ENCODE peak calls at places on chromosomes 13 and 19, in seven cellular contexts. One of them, this sample, is unnamed.

GRCh38 chr19:30556230-30556711 is 184.1 kb downstream of the ZNF536 start:
- DNase-seq in HCT116: no peak
- DNase-seq in HepG2: no peak
- DNase-seq in K562: no peak
- DNase-seq in H1: no peak
- DNase-seq in GM12878: no peak
- DNase-seq in WTC11: peak
- DNase-seq in this sample: peak

GRCh38 chr13:43387880-43388279 is 364.5 kb downstream of the DNAJC15 start:
- DNase-seq in GM12878: no peak
- DNase-seq in H1: no peak
- DNase-seq in HCT116: no peak
- DNase-seq in K562: no peak
- DNase-seq in HepG2: no peak
- DNase-seq in WTC11: no peak
- DNase-seq in this sample: no peak

GRCh38 chr19:7506385-7507328 is 9.2 kb upstream of the ZNF358 start:
- DNase-seq in K562: peak
- DNase-seq in HepG2: peak
- DNase-seq in H1: peak
- DNase-seq in HCT116: peak
- DNase-seq in WTC11: peak
- DNase-seq in GM12878: no peak
- DNase-seq in this sample: peak

GRCh38 chr19:39916851-39917396 is 17.5 kb downstream of the FCGBP start:
- DNase-seq in WTC11: no peak
- DNase-seq in H1: no peak
- DNase-seq in HepG2: no peak
- DNase-seq in HCT116: no peak
- DNase-seq in K562: no peak
- DNase-seq in GM12878: no peak
- DNase-seq in this sample: no peak

GRCh38 chr13:73547239-73547638 is 488.4 kb downstream of the KLF5 start:
- DNase-seq in GM12878: no peak
- DNase-seq in WTC11: no peak
- DNase-seq in HepG2: no peak
- DNase-seq in HCT116: no peak
- DNase-seq in H1: no peak
- DNase-seq in K562: no peak
- DNase-seq in this sample: no peak

GRCh38 chr19:17441241-17442135 is 7.0 kb downstream of the TMEM221 start:
- DNase-seq in HepG2: peak
- DNase-seq in K562: peak
- DNase-seq in H1: no peak
- DNase-seq in WTC11: peak
- DNase-seq in GM12878: no peak
- DNase-seq in HCT116: no peak
- DNase-seq in this sample: peak

GRCh38 chr19:53553865-53554791 is 16.2 kb downstream of the ZNF331 start:
- DNase-seq in WTC11: peak
- DNase-seq in HepG2: no peak
- DNase-seq in K562: no peak
- DNase-seq in HCT116: no peak
- DNase-seq in H1: no peak
- DNase-seq in GM12878: peak
- DNase-seq in this sample: no peak

GRCh38 chr13:75271851-75272250 is 210.1 kb downstream of the TBC1D4 start:
- DNase-seq in GM12878: no peak
- DNase-seq in HCT116: no peak
- DNase-seq in HepG2: no peak
- DNase-seq in K562: no peak
- DNase-seq in WTC11: no peak
- DNase-seq in H1: no peak
- DNase-seq in this sample: no peak

GRCh38 chr13:106619688-106620555 is 52.0 kb upstream of the ARGLU1 start:
- DNase-seq in K562: peak
- DNase-seq in GM12878: peak
- DNase-seq in HCT116: peak
- DNase-seq in WTC11: peak
- DNase-seq in H1: peak
- DNase-seq in HepG2: peak
- DNase-seq in this sample: peak

GRCh38 chr13:45370922-45371406 is 30.0 kb upstream of the TPT1 start:
- DNase-seq in WTC11: peak
- DNase-seq in HepG2: no peak
- DNase-seq in H1: peak
- DNase-seq in K562: peak
- DNase-seq in GM12878: no peak
- DNase-seq in HCT116: no peak
- DNase-seq in this sample: peak

GRCh38 chr19:46159418-46159817 is 11.4 kb downstream of the IGFL2 start:
- DNase-seq in GM12878: no peak
- DNase-seq in K562: no peak
- DNase-seq in HCT116: no peak
- DNase-seq in HepG2: no peak
- DNase-seq in H1: no peak
- DNase-seq in WTC11: no peak
- DNase-seq in this sample: no peak

GRCh38 chr13:78022164-78022877 is 103.7 kb upstream of the EDNRB start:
- DNase-seq in GM12878: peak
- DNase-seq in WTC11: no peak
- DNase-seq in HCT116: no peak
- DNase-seq in K562: no peak
- DNase-seq in HepG2: no peak
- DNase-seq in H1: no peak
- DNase-seq in this sample: no peak

GRCh38 chr13:84845875-84846619 is 953.2 kb downstream of the SLITRK6 start:
- DNase-seq in GM12878: no peak
- DNase-seq in HepG2: no peak
- DNase-seq in WTC11: no peak
- DNase-seq in HCT116: no peak
- DNase-seq in K562: no peak
- DNase-seq in H1: no peak
- DNase-seq in this sample: no peak

GRCh38 chr19:47243776-47244547 is 12.4 kb upstream of the CCDC9 start:
- DNase-seq in K562: peak
- DNase-seq in HepG2: peak
- DNase-seq in HCT116: peak
- DNase-seq in GM12878: no peak
- DNase-seq in H1: peak
- DNase-seq in WTC11: peak
- DNase-seq in this sample: peak

GRCh38 chr13:35630551-35631275 is 154.2 kb upstream of the MAB21L1 start:
- DNase-seq in H1: no peak
- DNase-seq in HepG2: peak
- DNase-seq in GM12878: no peak
- DNase-seq in K562: peak
- DNase-seq in HCT116: peak
- DNase-seq in WTC11: peak
- DNase-seq in this sample: peak

GRCh38 chr13:78137404-78138142 is 218.9 kb upstream of the EDNRB start:
- DNase-seq in K562: peak
- DNase-seq in HepG2: peak
- DNase-seq in GM12878: peak
- DNase-seq in H1: peak
- DNase-seq in HCT116: peak
- DNase-seq in WTC11: peak
- DNase-seq in this sample: peak

GRCh38 chr13:44437356-44438233 is 64.0 kb downstream of the SERP2 start:
- DNase-seq in H1: no peak
- DNase-seq in GM12878: no peak
- DNase-seq in HCT116: no peak
- DNase-seq in WTC11: no peak
- DNase-seq in K562: no peak
- DNase-seq in HepG2: peak
- DNase-seq in this sample: no peak

GRCh38 chr19:35908977-35909683 is 1.0 kb upstream of the TYROBP start:
- DNase-seq in HCT116: no peak
- DNase-seq in HepG2: no peak
- DNase-seq in K562: peak
- DNase-seq in H1: no peak
- DNase-seq in GM12878: no peak
- DNase-seq in WTC11: no peak
- DNase-seq in this sample: no peak

GRCh38 chr13:70520275-70520674 is 412.0 kb upstream of the KLHL1 start:
- DNase-seq in HepG2: no peak
- DNase-seq in H1: no peak
- DNase-seq in HCT116: no peak
- DNase-seq in GM12878: no peak
- DNase-seq in WTC11: no peak
- DNase-seq in K562: no peak
- DNase-seq in this sample: peak

GRCh38 chr19:21439372-21439771 is 42.4 kb downstream of the ZNF493 start:
- DNase-seq in HepG2: peak
- DNase-seq in HCT116: no peak
- DNase-seq in GM12878: no peak
- DNase-seq in WTC11: no peak
- DNase-seq in K562: no peak
- DNase-seq in H1: no peak
- DNase-seq in this sample: no peak

GRCh38 chr19:3207466-3208242 is 16.8 kb upstream of the CELF5 start:
- DNase-seq in WTC11: peak
- DNase-seq in K562: peak
- DNase-seq in H1: no peak
- DNase-seq in GM12878: no peak
- DNase-seq in HCT116: no peak
- DNase-seq in HepG2: no peak
- DNase-seq in this sample: peak

GRCh38 chr13:96992633-96993032 is 1.6 kb downstream of the OXGR1 start:
- DNase-seq in GM12878: no peak
- DNase-seq in HCT116: no peak
- DNase-seq in HepG2: no peak
- DNase-seq in WTC11: no peak
- DNase-seq in K562: no peak
- DNase-seq in H1: no peak
- DNase-seq in this sample: no peak

GRCh38 chr13:32811297-32811800 is 204.9 kb upstream of the KL start:
- DNase-seq in H1: no peak
- DNase-seq in GM12878: peak
- DNase-seq in WTC11: no peak
- DNase-seq in HepG2: no peak
- DNase-seq in HCT116: no peak
- DNase-seq in K562: no peak
- DNase-seq in this sample: no peak
- TF ChIP-seq SP1 in H1: no peak
- TF ChIP-seq SP1 in GM12878: no peak
- TF ChIP-seq SP1 in WTC11: no peak
- TF ChIP-seq SP1 in HepG2: no peak
- TF ChIP-seq SP1 in HCT116: no peak
- TF ChIP-seq SP1 in K562: no peak
- TF ChIP-seq SP1 in this sample: no peak

GRCh38 chr19:14941189-14941588 is at the start of gene OR7C2:
- DNase-seq in GM12878: no peak
- DNase-seq in HCT116: no peak
- DNase-seq in HepG2: no peak
- DNase-seq in K562: no peak
- DNase-seq in H1: no peak
- DNase-seq in WTC11: no peak
- DNase-seq in this sample: no peak

GRCh38 chr19:14944456-14944855 is 3.2 kb downstream of the OR7C2 start:
- DNase-seq in H1: no peak
- DNase-seq in K562: no peak
- DNase-seq in WTC11: no peak
- DNase-seq in GM12878: no peak
- DNase-seq in HCT116: no peak
- DNase-seq in HepG2: no peak
- DNase-seq in this sample: no peak

GRCh38 chr19:14940266-14940665 is 1.0 kb upstream of the OR7C2 start:
- DNase-seq in HCT116: no peak
- DNase-seq in H1: no peak
- DNase-seq in K562: no peak
- DNase-seq in WTC11: no peak
- DNase-seq in HepG2: no peak
- DNase-seq in GM12878: no peak
- DNase-seq in this sample: no peak

DNA sequence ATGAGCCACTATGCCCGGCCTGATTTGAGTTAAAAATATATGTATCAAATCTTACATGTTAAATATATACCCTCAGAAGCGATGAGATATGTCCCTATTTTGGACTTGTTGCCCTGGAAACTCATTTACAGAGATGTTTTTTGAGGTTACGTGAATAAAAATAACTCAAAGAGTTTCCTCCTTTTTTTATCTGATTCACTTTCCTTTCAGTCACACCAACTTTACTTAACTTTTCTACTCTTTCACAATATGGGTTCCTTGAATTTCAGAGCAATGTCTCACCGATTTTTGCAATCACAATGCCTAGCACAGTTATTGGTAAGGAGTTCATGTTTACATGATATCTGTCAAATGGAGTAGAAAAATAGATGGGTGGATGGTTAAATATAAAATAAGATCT is 2.3 kb downstream of the OR7C2 start:
- DNase-seq in WTC11: no peak
- DNase-seq in HepG2: no peak
- DNase-seq in H1: no peak
- DNase-seq in GM12878: peak
- DNase-seq in HCT116: no peak
- DNase-seq in K562: no peak
- DNase-seq in this sample: no peak
- TF ChIP-seq SP1 in WTC11: no peak
- TF ChIP-seq SP1 in HepG2: no peak
- TF ChIP-seq SP1 in H1: no peak
- TF ChIP-seq SP1 in GM12878: no peak
- TF ChIP-seq SP1 in HCT116: no peak
- TF ChIP-seq SP1 in K562: no peak
- TF ChIP-seq SP1 in this sample: no peak

DNA sequence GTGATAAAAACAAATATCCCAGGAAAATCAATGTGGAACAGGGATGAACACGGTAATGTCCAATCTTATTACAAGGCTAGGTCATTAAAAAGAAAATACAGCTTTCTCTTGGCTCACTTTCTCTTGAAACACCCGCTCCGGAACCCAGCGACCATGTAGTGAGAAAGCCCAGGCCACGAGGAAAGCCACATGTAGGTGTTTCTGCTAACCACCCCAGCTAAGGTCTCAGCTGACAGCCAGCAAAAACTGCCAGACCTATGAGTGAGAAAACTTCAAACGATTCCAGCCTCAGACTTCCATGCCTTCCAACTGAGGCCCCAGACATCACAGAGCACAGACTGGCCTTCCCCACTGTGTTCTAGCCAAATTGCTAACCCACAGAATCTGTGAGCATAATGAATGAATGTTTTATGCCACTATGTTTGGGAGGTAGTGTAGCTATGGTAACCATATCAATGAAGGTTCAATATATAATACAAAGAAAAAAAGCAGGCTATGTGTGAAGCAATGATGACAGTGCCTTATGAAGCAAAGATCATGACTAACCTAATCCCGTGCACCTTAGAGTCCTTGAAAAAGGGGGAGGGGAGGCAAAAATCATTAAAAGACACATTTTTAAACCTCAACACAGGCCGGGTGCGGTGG is 11.9 kb upstream of the TPTE2 start:
- DNase-seq in K562: no peak
- DNase-seq in HCT116: no peak
- DNase-seq in GM12878: no peak
- DNase-seq in HepG2: no peak
- DNase-seq in WTC11: no peak
- DNase-seq in H1: no peak
- DNase-seq in this sample: no peak
- TF ChIP-seq SP1 in K562: no peak
- TF ChIP-seq SP1 in HCT116: no peak
- TF ChIP-seq SP1 in GM12878: no peak
- TF ChIP-seq SP1 in HepG2: no peak
- TF ChIP-seq SP1 in WTC11: no peak
- TF ChIP-seq SP1 in H1: no peak
- TF ChIP-seq SP1 in this sample: no peak

GRCh38 chr19:57105976-57106610 is 13.7 kb upstream of the USP29 start:
- DNase-seq in HCT116: no peak
- DNase-seq in GM12878: no peak
- DNase-seq in HepG2: no peak
- DNase-seq in WTC11: no peak
- DNase-seq in K562: no peak
- DNase-seq in H1: no peak
- DNase-seq in this sample: no peak
- TF ChIP-seq SP1 in HCT116: no peak
- TF ChIP-seq SP1 in GM12878: no peak
- TF ChIP-seq SP1 in HepG2: no peak
- TF ChIP-seq SP1 in WTC11: no peak
- TF ChIP-seq SP1 in K562: no peak
- TF ChIP-seq SP1 in H1: no peak
- TF ChIP-seq SP1 in this sample: no peak

This sample was measured in HEK293T.